ENCODE peak calls at places on chromosomes 16 and 17, in four cellular contexts. E is heart left ventricle; P is stimulated activated CD4-positive, alpha-beta T cell treated with anti-CD3 and anti-CD28 coated beads, Interleukin-15, amount 100 ng/mL, for 24 hours; Y is SJSA1. N is an unnamed sample.

GRCh38 chr17:56902350-56902749 is 11.5 kb downstream of the TRIM25 start:
- DNase-seq in E (no peak), P (no peak), Y (peak), N (no peak)

GRCh38 chr16:19085679-19086200 is 18.3 kb downstream of the COQ7 start:
- DNase-seq in P (no peak), Y (no peak), E (no peak), N (no peak)

GRCh38 chr17:7834554-7834890 is 505 bp downstream of the KDM6B start:
- DNase-seq in E (peak), Y (no peak), P (peak), N (no peak)

GRCh38 chr17:72710185-72710584 is 382.3 kb downstream of the SLC39A11 start:
- DNase-seq in P (no peak), Y (no peak), E (no peak), N (no peak)

GRCh38 chr16:15493416-15494181 is 59.2 kb downstream of the BMERB1 start:
- DNase-seq in Y (no peak), E (no peak), P (no peak), N (no peak)

GRCh38 chr16:58336332-58337089 is 41.7 kb upstream of the PRSS54 start:
- DNase-seq in Y (peak), E (peak), P (peak), N (no peak)

GRCh38 chr17:17749025-17749772 is 67.9 kb downstream of the RAI1 start:
- DNase-seq in Y (no peak), P (no peak), E (no peak), N (peak)

GRCh38 chr16:719815-720506 is 985 bp upstream of the ANTKMT start:
- DNase-seq in Y (no peak), P (peak), E (no peak), N (no peak)

N was measured in NCI-H510A.